ENCODE peak calls at places on chromosomes 16 and 17, in four cellular contexts. G is psoas muscle, V is uterus, L is gastrocnemius medialis. I is an unnamed sample.

GRCh38 chr16:75107505-75107904 is 9.1 kb downstream of the LDHD start:
- DNase-seq in G (no peak), V (no peak), L (no peak), I (no peak)

GRCh38 chr16:25065899-25066298 is 45.6 kb upstream of the LCMT1 start:
- DNase-seq in G (no peak), V (no peak), L (no peak), I (no peak)

GRCh38 chr16:48272837-48273421 is 25.6 kb upstream of the ABCC11 start:
- DNase-seq in G (no peak), V (no peak), L (no peak), I (no peak)

GRCh38 chr17:51351890-51352289 is 91.5 kb downstream of the UTP18 start:
- DNase-seq in G (no peak), V (no peak), L (no peak), I (no peak)

GRCh38 chr16:13186813-13187212 is 285.4 kb downstream of the SHISA9 start:
- DNase-seq in G (no peak), V (no peak), L (no peak), I (no peak)

GRCh38 chr17:79413591-79413990 is 197.3 kb downstream of the RBFOX3 start:
- DNase-seq in G (no peak), V (no peak), L (no peak), I (no peak)

GRCh38 chr17:50347894-50348291 is 2.0 kb downstream of the XYLT2 start:
- DNase-seq in G (no peak), V (no peak), L (no peak), I (no peak)

GRCh38 chr17:60095381-60095780 is 16.7 kb upstream of the HEATR6 start:
- DNase-seq in G (no peak), V (no peak), L (no peak), I (no peak)

GRCh38 chr16:71658771-71659170 is 32.8 kb downstream of the MARVELD3 start:
- DNase-seq in G (no peak), V (no peak), L (no peak), I (no peak)

GRCh38 chr16:29820730-29821662 is 734 bp downstream of the MVP start:
- DNase-seq in G (peak; percentile 76), V (peak; percentile 63), L (peak; percentile 52), I (no peak)

GRCh38 chr16:14564323-14564722 is 65.7 kb downstream of the PARN start:
- DNase-seq in G (no peak), V (no peak), L (no peak), I (no peak)

GRCh38 chr17:79811036-79811887 is 14.4 kb upstream of the CBX8 start:
- DNase-seq in G (no peak), V (no peak), L (no peak), I (no peak)

GRCh38 chr17:32988481-32989101 is 3.1 kb upstream of the SPACA3 start:
- DNase-seq in G (no peak), V (no peak), L (no peak), I (no peak)

GRCh38 chr17:61463068-61463980 is 11.1 kb downstream of the TBX4 start:
- DNase-seq in G (peak; percentile 36), V (no peak), L (no peak), I (no peak)

GRCh38 chr17:28501421-28502284 is 4.5 kb upstream of the FOXN1 start:
- DNase-seq in G (no peak), V (no peak), L (no peak), I (no peak)

GRCh38 chr17:46264456-46265198 is 30.3 kb upstream of the LRRC37A start:
- DNase-seq in G (no peak), V (no peak), L (no peak), I (no peak)

GRCh38 chr16:23183486-23183862 is 929 bp downstream of the SCNN1G start:
- DNase-seq in G (no peak), V (no peak), L (no peak), I (no peak)
- H3K4me3 ChIP-seq in G (no peak overlapping the region), V (no peak overlapping the region), L (no peak overlapping the region), I (peak overlapping the region; percentile 67)

DNA sequence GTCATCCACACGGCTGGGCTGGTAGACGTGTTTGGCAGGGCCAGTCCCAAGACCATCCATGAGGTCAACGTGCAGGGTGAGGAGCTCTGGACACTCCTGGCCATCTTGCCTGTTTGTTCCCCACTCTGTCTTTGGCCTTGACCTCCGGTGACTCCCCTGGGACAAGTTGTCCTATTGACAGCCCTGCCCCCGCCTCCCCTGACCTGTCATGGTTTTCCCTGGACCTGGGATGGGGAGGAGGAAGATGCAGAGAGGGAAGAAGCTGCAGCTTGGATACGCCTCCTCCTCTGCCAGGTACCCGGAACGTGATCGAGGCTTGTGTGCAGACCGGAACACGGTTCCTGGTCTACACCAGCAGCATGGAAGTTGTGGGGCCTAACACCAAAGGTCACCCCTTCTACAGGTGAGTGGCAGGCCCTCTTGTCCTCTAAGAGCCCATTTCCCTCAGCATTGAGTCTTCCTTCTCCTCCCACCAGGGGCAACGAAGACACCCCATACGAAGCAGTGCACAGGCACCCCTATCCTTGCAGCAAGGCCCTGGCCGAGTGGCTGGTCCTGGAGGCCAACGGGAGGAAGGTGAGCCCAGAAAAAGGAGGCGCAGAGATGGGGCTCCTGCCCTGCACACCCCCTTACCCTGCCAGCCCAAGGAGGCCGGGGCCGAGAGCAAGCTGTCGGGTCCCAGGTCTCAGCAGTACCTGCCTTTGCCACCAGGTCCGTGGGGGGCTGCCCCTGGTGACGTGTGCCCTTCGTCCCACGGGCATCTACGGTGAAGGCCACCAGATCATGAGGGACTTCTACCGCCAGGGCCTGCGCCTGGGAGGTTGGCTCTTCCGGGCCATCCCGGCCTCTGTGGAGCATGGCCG is 1.4 kb downstream of the HSD3B7 start:
- DNase-seq in G (no peak), V (no peak), L (no peak), I (no peak)
- TF ChIP-seq CTCF in G (no peak), V (no peak), L (no peak), I (no peak)

GRCh38 chr17:57623620-57624019 is 121.5 kb downstream of the CCDC182 start:
- DNase-seq in G (no peak), V (no peak), L (no peak), I (no peak)
- H3K27ac ChIP-seq in G (no peak overlapping the region), V (no peak overlapping the region), L (no peak overlapping the region), I (no peak overlapping the region)

GRCh38 chr17:2852211-2852610 is 56.0 kb downstream of the RAP1GAP2 start:
- DNase-seq in G (no peak), V (no peak), L (no peak), I (no peak)
- H3K4me3 ChIP-seq in G (no peak overlapping the region), V (no peak overlapping the region), L (no peak overlapping the region), I (no peak overlapping the region)

DNA sequence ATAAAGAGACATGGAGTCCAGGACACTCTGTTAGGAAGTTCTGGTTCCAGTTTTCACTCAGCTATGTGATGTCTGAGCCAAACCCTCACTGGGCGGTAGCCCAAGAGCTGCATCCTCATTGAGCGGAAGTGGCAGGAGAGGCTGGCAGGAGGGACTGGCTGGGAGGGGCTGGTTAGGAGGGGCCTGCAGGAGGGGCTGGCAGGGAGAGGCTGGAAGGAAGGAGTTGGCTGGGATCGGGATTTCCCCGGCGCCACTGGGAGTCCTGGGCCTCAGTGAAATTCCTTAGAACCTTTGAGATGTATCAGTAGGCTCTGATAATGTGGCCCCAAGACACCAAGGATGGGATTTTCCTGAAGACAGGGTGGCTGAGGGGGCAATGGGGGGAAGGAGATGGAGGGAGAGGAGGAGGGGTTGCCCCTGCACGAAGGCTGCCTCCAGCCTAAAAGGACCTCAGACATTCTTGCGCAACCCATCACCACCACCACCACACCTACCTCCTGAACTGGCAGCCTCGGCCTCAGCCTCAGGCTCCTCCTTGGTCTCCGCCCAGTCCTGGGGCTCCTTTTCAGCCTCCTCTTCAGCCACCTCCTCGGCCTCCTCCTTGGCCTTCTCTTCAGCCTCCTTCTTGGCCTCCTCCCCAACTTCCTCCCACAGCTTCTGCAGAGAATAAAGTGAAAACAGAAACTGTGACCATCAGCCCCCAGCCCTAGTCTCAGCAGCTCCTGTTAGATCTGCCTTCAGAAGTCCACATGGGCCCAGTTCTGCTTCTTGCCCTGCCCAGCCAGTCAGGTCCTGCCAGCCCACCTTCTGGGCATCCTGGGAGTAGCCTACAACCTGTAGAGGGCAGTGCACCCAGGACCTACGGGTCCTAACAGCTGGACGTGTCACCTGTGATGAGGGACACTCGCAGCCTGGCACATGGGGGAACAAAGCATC is 31.7 kb downstream of the CNGB1 start:
- DNase-seq in G (peak; percentile 67), V (peak; percentile 52), L (peak; percentile 17), I (no peak)
- TF ChIP-seq CTCF in G (no peak), V (no peak), L (no peak), I (no peak)

GRCh38 chr17:36602030-36602737 is 801 bp downstream of the MRM1 start:
- DNase-seq in G (peak; percentile 50), V (peak; percentile 24), L (no peak), I (no peak)
- H3K27ac ChIP-seq in G (peak overlapping the region; percentile 93), V (peak overlapping the region; percentile 77), L (peak overlapping the region; percentile 76), I (peak overlapping the region; percentile 87)

GRCh38 chr16:10946308-10946707 is 1.9 kb downstream of the CLEC16A start:
- DNase-seq in G (no peak), V (no peak), L (no peak), I (no peak)
- H3K4me3 ChIP-seq in G (no peak overlapping the region), V (no peak overlapping the region), L (peak overlapping the region; percentile 97), I (no peak overlapping the region)

GRCh38 chr16:85717393-85718152 is 28.8 kb upstream of the GINS2 start:
- DNase-seq in G (peak; percentile 84), V (peak; percentile 66), L (peak; percentile 54), I (peak; percentile 70)

GRCh38 chr16:85718153-85718477 is 29.4 kb upstream of the GINS2 start:
- DNase-seq in G (no peak), V (no peak), L (no peak), I (no peak)

GRCh38 chr16:85720319-85720637 is 30.6 kb downstream of the C16orf74 start:
- DNase-seq in G (no peak), V (no peak), L (peak; percentile 41), I (no peak)

GRCh38 chr16:85719605-85720318 is 31.0 kb upstream of the GINS2 start:
- DNase-seq in G (no peak), V (no peak), L (no peak), I (no peak)

DNA sequence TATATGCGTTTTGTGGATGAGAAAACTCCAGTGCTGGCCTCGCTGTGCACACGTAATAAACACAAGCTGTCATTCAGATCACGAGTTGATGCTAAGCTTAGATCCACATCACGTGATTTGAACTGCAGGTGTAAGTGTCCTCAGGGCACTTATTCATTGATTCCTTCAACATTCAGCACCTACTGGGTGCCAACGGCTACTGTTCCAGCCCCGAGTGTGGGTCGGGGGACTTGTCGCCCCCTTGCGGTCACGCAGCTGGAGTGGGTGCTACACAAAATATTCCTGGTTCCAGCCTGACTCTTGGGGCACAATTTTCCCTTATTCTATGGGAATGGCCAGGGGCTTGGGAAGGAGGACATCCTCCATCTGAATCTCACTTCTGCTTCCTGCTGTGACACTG is 29.9 kb upstream of the GINS2 start:
- DNase-seq in G (no peak), V (no peak), L (no peak), I (no peak)
- TF ChIP-seq CTCF in G (peak; percentile 46), V (no peak), L (peak; percentile 35), I (peak; percentile 31)

GRCh38 chr17:82278786-82279379 is 5.4 kb upstream of the CSNK1D start:
- DNase-seq in G (peak; percentile 44), V (no peak), L (no peak), I (no peak)

GRCh38 chr17:82282239-82283207 is 9.0 kb upstream of the CSNK1D start:
- DNase-seq in G (no peak), V (no peak), L (no peak), I (no peak)

GRCh38 chr17:82281502-82282238 is 8.2 kb upstream of the CSNK1D start:
- DNase-seq in G (peak; percentile 30), V (no peak), L (no peak), I (no peak)

GRCh38 chr17:82280537-82280936 is 7.0 kb upstream of the CSNK1D start:
- DNase-seq in G (no peak), V (no peak), L (no peak), I (no peak)

GRCh38 chr17:82281076-82281475 is 7.6 kb upstream of the CSNK1D start:
- DNase-seq in G (no peak), V (no peak), L (no peak), I (no peak)
- H3K27ac ChIP-seq in G (no peak overlapping the region), V (no peak overlapping the region), L (no peak overlapping the region), I (no peak overlapping the region)

I was measured in ascending aorta.